ENCODE peak calls at places on chromosomes 12 and 14, in four cellular contexts. K is activated naive CD4-positive, alpha-beta T cell treated with Interleukin-2 at 50 U/mL for 16 hours; J is stimulated activated CD4-positive, alpha-beta T cell treated with anti-CD3 and anti-CD28 coated beads, TNF-alpha, amount 100 ng/mL, for 24 hours; M is nephron progenitor cell. R is an unnamed sample.

GRCh38 chr14:95918466-95918865 is 41.8 kb downstream of the TUNAR start:
- DNase-seq in K (no peak), J (no peak), M (no peak), R (no peak)

GRCh38 chr12:63982787-63983186 is 138.3 kb downstream of the SRGAP1 start:
- DNase-seq in K (no peak), J (no peak), M (no peak), R (no peak)

GRCh38 chr14:50772361-50772760 is 58.6 kb downstream of the NIN start:
- DNase-seq in K (no peak), J (no peak), M (no peak), R (no peak)

GRCh38 chr14:103353391-103353790 is 19.4 kb downstream of the EIF5 start:
- DNase-seq in K (no peak), J (no peak), M (no peak), R (no peak)

GRCh38 chr12:112230136-112230535 is 104.8 kb downstream of the TRAFD1 start:
- DNase-seq in K (no peak), J (no peak), M (no peak), R (no peak)

GRCh38 chr14:59913187-59913586 is 6.8 kb upstream of the LRRC9 start:
- DNase-seq in K (no peak), J (no peak), M (no peak), R (no peak)

GRCh38 chr14:96066976-96067375 is 27.8 kb downstream of the C14orf132 start:
- DNase-seq in K (no peak), J (no peak), M (no peak), R (no peak)

GRCh38 chr12:22238211-22238610 is 96.3 kb downstream of the ST8SIA1 start:
- DNase-seq in K (no peak), J (no peak), M (no peak), R (no peak)

GRCh38 chr12:95877622-95878021 is 18.9 kb downstream of the SNRPF start:
- DNase-seq in K (no peak), J (no peak), M (no peak), R (no peak)

GRCh38 chr12:69904761-69905160 is 79.7 kb downstream of the MYRFL start:
- DNase-seq in K (no peak), J (no peak), M (no peak), R (no peak)

GRCh38 chr14:69002069-69002468 is 23.0 kb upstream of the ACTN1 start:
- DNase-seq in K (no peak), J (no peak), M (no peak), R (no peak)

GRCh38 chr12:124994435-124994975 is 1.1 kb downstream of the BRI3BP start:
- DNase-seq in K (no peak), J (no peak), M (peak; percentile 20), R (no peak)

GRCh38 chr12:62640910-62641448 is 174.4 kb downstream of the MON2 start:
- DNase-seq in K (peak; percentile 47), J (peak; percentile 11), M (no peak), R (no peak)

GRCh38 chr14:103280278-103280917 is 53.6 kb upstream of the EIF5 start:
- DNase-seq in K (no peak), J (no peak), M (no peak), R (no peak)

GRCh38 chr14:20812576-20812975 is 9.9 kb upstream of the RNASE1 start:
- DNase-seq in K (no peak), J (no peak), M (no peak), R (no peak)

GRCh38 chr14:58639842-58640484 is 2.2 kb downstream of the DACT1 start:
- DNase-seq in K (no peak), J (no peak), M (peak; percentile 52), R (peak; percentile 83)

GRCh38 chr12:114700392-114701103 is 16.6 kb upstream of the TBX3 start:
- DNase-seq in K (no peak), J (no peak), M (no peak), R (no peak)